ENCODE peak calls at places on chromosomes 7 and 10, in four cellular contexts. P is MCF 10A, Z is foreskin fibroblast, Q is AG08395. S is an unnamed sample.

GRCh38 chr10:93223336-93223735 is 149.6 kb downstream of the CYP26A1 start:
- DNase-seq in P (no peak), Z (no peak), Q (no peak), S (no peak)

GRCh38 chr7:44980393-44981034 is 1.7 kb upstream of the MYO1G start:
- DNase-seq in P (peak), Z (peak), Q (no peak), S (no peak)

GRCh38 chr7:37346761-37347160 is 101.9 kb downstream of the ELMO1 start:
- DNase-seq in P (no peak), Z (no peak), Q (no peak), S (peak)

GRCh38 chr7:2864999-2865670 is 21.0 kb upstream of the GNA12 start:
- DNase-seq in P (peak), Z (peak), Q (peak), S (peak)

GRCh38 chr10:6153845-6154244 is 48.9 kb upstream of the PFKFB3 start:
- DNase-seq in P (no peak), Z (no peak), Q (no peak), S (no peak)

GRCh38 chr7:132865766-132866531 is 215.9 kb downstream of the CHCHD3 start:
- DNase-seq in P (peak), Z (peak), Q (peak), S (no peak)

GRCh38 chr7:48091506-48092433 is 2.7 kb downstream of the UPP1 start:
- DNase-seq in P (no peak), Z (no peak), Q (no peak), S (no peak)

GRCh38 chr7:112420236-112420945 is 29.9 kb upstream of the IFRD1 start:
- DNase-seq in P (peak), Z (peak), Q (peak), S (peak)

GRCh38 chr7:105156731-105157130 is 142.7 kb downstream of the KMT2E start:
- DNase-seq in P (peak), Z (no peak), Q (no peak), S (no peak)

GRCh38 chr7:12607134-12607533 is 36.6 kb downstream of the SCIN start:
- DNase-seq in P (no peak), Z (peak), Q (no peak), S (peak)

GRCh38 chr7:133358728-133359127 is 105.8 kb downstream of the EXOC4 start:
- DNase-seq in P (no peak), Z (peak), Q (peak), S (no peak)

GRCh38 chr10:48456361-48456804 is 148.5 kb downstream of the ARHGAP22 start:
- DNase-seq in P (no peak), Z (peak), Q (no peak), S (peak)

GRCh38 chr10:97081621-97082235 is 104.0 kb downstream of the SLIT1 start:
- DNase-seq in P (peak), Z (peak), Q (peak), S (no peak)

GRCh38 chr10:71864861-71865473 is 13.9 kb upstream of the PSAP start:
- DNase-seq in P (peak), Z (peak), Q (no peak), S (no peak)

GRCh38 chr7:131157530-131158243 is 170.0 kb upstream of the MKLN1 start:
- DNase-seq in P (peak), Z (peak), Q (peak), S (no peak)

GRCh38 chr7:77887567-77887966 is 89.0 kb downstream of the PHTF2 start:
- DNase-seq in P (no peak), Z (peak), Q (peak), S (no peak)

GRCh38 chr7:142868881-142869415 is 14.1 kb downstream of the EPHB6 start:
- DNase-seq in P (no peak), Z (no peak), Q (no peak), S (no peak)

GRCh38 chr7:7682856-7683255 is 35.6 kb downstream of the RPA3 start:
- DNase-seq in P (no peak), Z (no peak), Q (no peak), S (peak)

GRCh38 chr10:15738237-15738928 is 18.7 kb upstream of the ITGA8 start:
- DNase-seq in P (no peak), Z (peak), Q (peak), S (no peak)

S was measured in NCI-H69.